ENCODE peak calls at places on chromosomes 1 and 21, in ten cellular contexts. A is H1; H is pancreas; N is CD8-positive, alpha-beta T cell; G is right atrium auricular region; V is GM23248; R is tibial nerve; D is OCI-LY7; Y is lower lobe of right lung; L is CD4-positive, alpha-beta T cell. U is an unnamed sample. For H3K9me3, the result is how much of the 10 kb centered on the place peaks cover.

GRCh38 chr1:218728994-218729393 is 383.9 kb downstream of the TGFB2 start:
- DNase-seq in A (no peak), H (no peak), N (no peak), G (no peak), V (no peak), R (no peak), D (no peak), Y (no peak), L (no peak), U (no peak)

GRCh38 chr1:168360151-168360550 is 79.5 kb downstream of the TBX19 start:
- DNase-seq in A (no peak), H (no peak), N (no peak), G (no peak), V (peak), R (no peak), D (no peak), Y (no peak), L (no peak), U (no peak)

GRCh38 chr1:40197656-40198055 is 36.5 kb downstream of the RLF start:
- DNase-seq in A (no peak), H (no peak), N (no peak), G (no peak), V (peak), R (no peak), D (peak), Y (no peak), L (no peak), U (no peak)

GRCh38 chr1:59272507-59272906 is 24.4 kb upstream of the FGGY start:
- DNase-seq in A (no peak), H (no peak), N (no peak), G (no peak), V (peak), R (no peak), D (no peak), Y (no peak), L (no peak), U (no peak)

GRCh38 chr21:46084709-46085108 is 13.2 kb upstream of the COL6A2 start:
- DNase-seq in A (no peak), H (no peak), N (peak), G (no peak), V (no peak), R (no peak), D (no peak), Y (no peak), L (no peak), U (no peak)

GRCh38 chr1:47709302-47710074 is 271.6 kb downstream of the FOXD2 start:
- DNase-seq in A (no peak), H (no peak), N (no peak), G (no peak), V (peak), R (no peak), D (no peak), Y (no peak), L (no peak), U (no peak)

GRCh38 chr1:214086945-214087344 is 99.2 kb downstream of the PROX1 start:
- DNase-seq in A (no peak), H (no peak), N (no peak), G (no peak), V (no peak), R (no peak), D (no peak), Y (no peak), L (no peak), U (no peak)

GRCh38 chr21:25506887-25507286 is 100.4 kb downstream of the MRPL39 start:
- DNase-seq in A (no peak), H (no peak), N (no peak), G (no peak), V (peak), R (no peak), D (no peak), Y (no peak), L (no peak), U (no peak)

GRCh38 chr1:86773331-86774288 is 69.2 kb downstream of the SH3GLB1 start:
- DNase-seq in A (no peak), H (no peak), N (no peak), G (no peak), V (peak), R (no peak), D (peak), Y (no peak), L (no peak), U (no peak)

DNA sequence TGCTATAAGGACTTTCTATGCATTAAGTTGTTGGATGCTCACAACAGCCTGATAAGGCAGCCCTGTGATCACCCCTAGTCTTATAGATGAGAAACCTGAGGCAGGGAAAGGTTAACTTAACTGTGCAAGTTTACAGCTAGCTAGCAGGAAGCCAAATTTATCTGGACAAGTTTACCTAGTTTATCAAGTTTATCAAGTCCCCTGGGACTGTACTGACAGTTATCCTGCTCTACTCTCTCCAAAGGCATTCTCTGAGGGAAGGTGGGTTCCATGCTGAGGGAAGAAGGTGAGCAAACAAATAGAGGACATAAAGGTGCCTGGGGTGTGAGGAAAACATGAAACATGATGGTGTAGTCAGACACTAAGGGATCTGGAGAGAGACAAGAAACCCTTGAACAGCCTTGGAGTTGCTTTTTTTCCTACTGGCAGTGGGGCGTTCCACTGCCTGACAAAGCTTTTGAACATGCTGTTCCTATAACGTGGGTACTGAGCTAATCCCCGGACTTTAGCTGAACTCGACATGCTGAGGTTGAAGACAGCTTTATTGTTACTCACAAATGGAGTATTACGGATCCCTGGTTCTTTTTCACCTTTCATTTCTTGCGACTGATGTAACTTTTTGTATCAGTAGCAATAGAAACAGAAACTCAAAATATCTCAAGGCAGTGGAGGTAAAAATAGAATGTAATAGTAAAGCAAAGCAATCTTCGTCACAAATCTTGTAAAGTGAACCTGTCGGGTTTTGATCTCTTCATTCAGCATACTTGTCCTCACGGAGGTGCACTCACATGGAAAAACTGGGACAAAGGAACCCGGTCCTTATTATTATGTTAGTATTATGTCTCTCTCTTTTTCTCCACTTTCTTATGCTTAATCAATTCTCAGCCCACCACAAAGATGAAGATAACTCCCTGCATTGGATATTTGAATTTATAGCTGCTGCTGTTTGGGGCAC is 42.4 kb upstream of the ESRRG start:
- DNase-seq in A (no peak), H (no peak), N (no peak), G (no peak), V (peak), R (no peak), D (no peak), Y (no peak), L (no peak), U (no peak)
- H3K27ac ChIP-seq in A (no peak), H (no peak), N (no peak), G (peak), V (no peak), R (no peak), D (no peak), Y (no peak), L (no peak), U (no peak)

DNA sequence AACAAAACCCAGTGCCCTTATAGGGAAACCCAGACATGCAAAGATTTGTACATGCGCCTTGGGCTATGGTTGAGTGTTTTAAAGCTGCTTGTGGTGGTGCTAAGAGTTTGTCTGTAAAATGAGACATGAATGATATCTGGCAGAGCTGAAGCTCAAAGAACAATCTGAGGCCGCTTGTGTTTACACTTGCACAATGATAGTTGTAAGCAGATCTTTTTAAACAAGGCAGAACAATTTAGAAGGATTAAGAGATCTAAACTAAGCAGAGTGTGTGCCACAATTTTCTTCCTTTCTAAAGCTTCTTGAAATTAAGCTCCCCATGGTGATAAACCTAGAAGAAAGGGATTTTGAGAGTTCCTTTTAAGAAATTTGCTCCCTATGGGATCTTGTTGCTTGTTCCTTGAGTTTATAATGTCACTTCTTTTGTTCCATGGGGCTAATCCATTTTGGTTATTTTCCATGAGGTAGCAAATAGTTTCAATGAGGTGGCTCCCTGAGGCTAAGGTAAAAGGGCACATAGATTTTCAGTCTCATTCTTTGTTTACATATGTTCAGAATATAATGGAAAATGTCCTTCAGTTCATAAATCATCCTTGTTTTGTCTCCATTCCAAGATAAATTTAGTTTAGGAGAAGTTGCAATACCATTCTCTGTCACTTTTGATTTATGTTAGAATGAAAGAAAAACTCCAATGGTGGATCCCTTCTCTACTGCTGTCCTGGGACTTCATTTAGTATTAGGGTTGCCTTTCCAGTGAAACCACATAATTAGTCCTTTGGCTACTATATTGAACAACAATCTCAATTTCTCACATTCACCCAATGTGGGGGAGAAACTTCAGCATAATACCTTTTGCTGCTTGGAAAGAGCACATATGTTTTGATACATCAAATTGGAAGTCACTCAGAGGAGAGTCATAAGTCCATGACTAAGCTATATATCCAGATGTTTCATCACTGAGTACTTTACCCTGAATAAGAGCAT is 80.7 kb upstream of the ADAMTS5 start:
- DNase-seq in A (no peak), H (no peak), N (no peak), G (no peak), V (peak), R (no peak), D (no peak), Y (no peak), L (no peak), U (no peak)
- H3K9me3 ChIP-seq in A (under half), H (under half), N (under half), G (under half), V (under half), R (under half), D (under half), Y (under half), L (under half), U (under half)

GRCh38 chr1:187648091-187648490 is 819.3 kb downstream of the PLA2G4A start:
- DNase-seq in A (no peak), H (no peak), N (no peak), G (no peak), V (no peak), R (no peak), D (no peak), Y (no peak), L (no peak), U (no peak)
- H3K27ac ChIP-seq in A (no peak), H (no peak), N (no peak), G (no peak), V (no peak), R (no peak), D (no peak), Y (no peak), L (no peak), U (no peak)

GRCh38 chr1:150066328-150066727 is 1.2 kb upstream of the VPS45 start:
- DNase-seq in A (no peak), H (no peak), N (no peak), G (no peak), V (no peak), R (no peak), D (no peak), Y (no peak), L (no peak), U (no peak)

GRCh38 chr1:150065184-150065871 is 2.2 kb upstream of the VPS45 start:
- DNase-seq in A (no peak), H (no peak), N (no peak), G (no peak), V (peak), R (no peak), D (no peak), Y (no peak), L (no peak), U (no peak)

GRCh38 chr1:150060260-150060659 is 7.3 kb upstream of the VPS45 start:
- DNase-seq in A (no peak), H (no peak), N (no peak), G (no peak), V (no peak), R (no peak), D (no peak), Y (no peak), L (no peak), U (no peak)

GRCh38 chr1:150061632-150062101 is 5.9 kb upstream of the VPS45 start:
- DNase-seq in A (no peak), H (no peak), N (no peak), G (no peak), V (peak), R (no peak), D (no peak), Y (no peak), L (no peak), U (no peak)

DNA sequence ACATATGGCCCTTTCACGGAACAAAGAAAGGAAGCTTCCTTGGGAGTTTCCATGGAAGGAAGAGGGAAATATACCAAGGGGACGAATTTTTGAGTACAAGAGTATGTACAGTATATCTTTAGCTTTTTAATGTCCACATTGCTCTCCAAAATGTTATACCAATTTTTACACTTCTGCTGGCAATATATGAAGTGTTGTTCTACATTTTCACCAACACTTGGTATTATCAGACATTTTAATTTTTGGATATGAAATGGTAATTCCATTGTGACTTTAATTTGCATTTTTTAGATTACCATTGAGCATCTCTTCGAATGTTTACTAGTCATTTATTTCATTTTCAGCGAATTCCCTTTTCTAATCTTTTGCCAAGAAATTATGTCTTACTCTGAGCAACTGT is 5.5 kb upstream of the VPS45 start:
- DNase-seq in A (no peak), H (no peak), N (no peak), G (no peak), V (no peak), R (no peak), D (no peak), Y (no peak), L (no peak), U (no peak)
- H3K9me3 ChIP-seq in A (under half), H (under half), N (under half), G (under half), V (under half), R (under half), D (under half), Y (under half), L (under half), U (under half)

GRCh38 chr1:206923961-206924548 is 2.3 kb upstream of the FCMR start:
- DNase-seq in A (no peak), H (no peak), N (no peak), G (no peak), V (no peak), R (no peak), D (no peak), Y (no peak), L (no peak), U (no peak)

GRCh38 chr1:206924549-206925115 is 2.9 kb upstream of the FCMR start:
- DNase-seq in A (no peak), H (no peak), N (no peak), G (no peak), V (no peak), R (no peak), D (peak), Y (no peak), L (no peak), U (no peak)

GRCh38 chr1:206921772-206922265 is at the start of gene FCMR:
- DNase-seq in A (no peak), H (no peak), N (peak), G (no peak), V (no peak), R (no peak), D (peak), Y (no peak), L (peak), U (no peak)

GRCh38 chr1:206922524-206922923 is 783 bp upstream of the FCMR start:
- DNase-seq in A (no peak), H (no peak), N (no peak), G (no peak), V (no peak), R (no peak), D (no peak), Y (no peak), L (no peak), U (no peak)

GRCh38 chr1:206923009-206923960 is 1.5 kb upstream of the FCMR start:
- DNase-seq in A (no peak), H (no peak), N (peak), G (no peak), V (no peak), R (no peak), D (peak), Y (peak), L (peak), U (peak)
- H3K27ac ChIP-seq in A (no peak), H (no peak), N (peak), G (no peak), V (no peak), R (peak), D (peak), Y (peak), L (peak), U (peak)

GRCh38 chr1:50955116-50955515 is 5.0 kb downstream of the FAF1 start:
- DNase-seq in A (no peak), H (no peak), N (no peak), G (no peak), V (no peak), R (no peak), D (no peak), Y (no peak), L (no peak), U (no peak)
- H3K9me3 ChIP-seq in A (under half), H (under half), N (under half), G (under half), V (under half), R (under half), D (under half), Y (under half), L (under half), U (under half)

GRCh38 chr1:77543822-77544448 is 138.5 kb downstream of the ZZZ3 start:
- DNase-seq in A (no peak), H (no peak), N (no peak), G (no peak), V (peak), R (no peak), D (no peak), Y (no peak), L (no peak), U (no peak)

GRCh38 chr1:77546890-77547289 is 135.6 kb downstream of the ZZZ3 start:
- DNase-seq in A (no peak), H (no peak), N (no peak), G (no peak), V (no peak), R (no peak), D (no peak), Y (no peak), L (no peak), U (no peak)

GRCh38 chr1:77542784-77543183 is 139.7 kb downstream of the ZZZ3 start:
- DNase-seq in A (no peak), H (no peak), N (no peak), G (no peak), V (peak), R (no peak), D (no peak), Y (no peak), L (no peak), U (no peak)

GRCh38 chr1:77545970-77546369 is 136.5 kb downstream of the ZZZ3 start:
- DNase-seq in A (no peak), H (no peak), N (no peak), G (no peak), V (peak), R (no peak), D (no peak), Y (no peak), L (no peak), U (no peak)

GRCh38 chr1:77544845-77545244 is 137.6 kb downstream of the ZZZ3 start:
- DNase-seq in A (no peak), H (no peak), N (no peak), G (no peak), V (no peak), R (no peak), D (no peak), Y (no peak), L (no peak), U (no peak)
- H3K27ac ChIP-seq in A (no peak), H (no peak), N (no peak), G (no peak), V (no peak), R (no peak), D (no peak), Y (no peak), L (no peak), U (no peak)

DNA sequence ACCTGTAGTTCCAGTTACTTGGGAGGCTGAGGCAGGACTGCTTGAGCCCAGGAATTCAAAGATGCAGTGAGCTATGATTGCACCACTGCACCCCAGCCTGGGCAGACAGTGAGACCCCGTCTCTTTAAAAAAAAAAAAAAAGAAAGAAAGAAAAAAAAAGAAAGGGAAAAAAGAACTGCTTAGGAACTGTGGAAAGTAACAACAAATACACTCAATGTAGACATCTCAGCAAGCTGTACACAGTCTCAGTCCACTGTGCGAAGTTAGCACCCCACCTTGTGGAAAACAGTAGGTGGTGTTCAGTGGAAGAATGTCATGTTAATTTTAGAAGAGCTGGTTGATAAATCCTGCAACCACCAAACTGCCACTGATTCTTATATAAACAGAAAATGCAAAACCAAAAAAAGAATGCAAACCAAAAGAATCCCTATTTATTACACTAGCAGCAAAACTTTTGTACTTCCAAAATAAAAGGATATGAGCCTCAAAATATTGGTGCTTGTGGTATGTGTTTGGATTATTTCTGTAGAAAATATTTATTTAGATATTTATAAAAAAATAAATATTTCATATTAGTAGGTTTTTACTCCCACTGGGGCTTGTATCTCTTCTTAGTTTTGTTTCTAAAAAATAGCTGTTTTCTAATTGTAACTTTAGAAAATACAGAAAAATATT is 31.1 kb downstream of the ALG14 start:
- DNase-seq in A (no peak), H (peak), N (no peak), G (peak), V (peak), R (no peak), D (peak), Y (no peak), L (no peak), U (no peak)
- H3K9me3 ChIP-seq in A (under half), H (under half), N (under half), G (under half), V (under half), R (under half), D (under half), Y (under half), L (under half), U (under half)

DNA sequence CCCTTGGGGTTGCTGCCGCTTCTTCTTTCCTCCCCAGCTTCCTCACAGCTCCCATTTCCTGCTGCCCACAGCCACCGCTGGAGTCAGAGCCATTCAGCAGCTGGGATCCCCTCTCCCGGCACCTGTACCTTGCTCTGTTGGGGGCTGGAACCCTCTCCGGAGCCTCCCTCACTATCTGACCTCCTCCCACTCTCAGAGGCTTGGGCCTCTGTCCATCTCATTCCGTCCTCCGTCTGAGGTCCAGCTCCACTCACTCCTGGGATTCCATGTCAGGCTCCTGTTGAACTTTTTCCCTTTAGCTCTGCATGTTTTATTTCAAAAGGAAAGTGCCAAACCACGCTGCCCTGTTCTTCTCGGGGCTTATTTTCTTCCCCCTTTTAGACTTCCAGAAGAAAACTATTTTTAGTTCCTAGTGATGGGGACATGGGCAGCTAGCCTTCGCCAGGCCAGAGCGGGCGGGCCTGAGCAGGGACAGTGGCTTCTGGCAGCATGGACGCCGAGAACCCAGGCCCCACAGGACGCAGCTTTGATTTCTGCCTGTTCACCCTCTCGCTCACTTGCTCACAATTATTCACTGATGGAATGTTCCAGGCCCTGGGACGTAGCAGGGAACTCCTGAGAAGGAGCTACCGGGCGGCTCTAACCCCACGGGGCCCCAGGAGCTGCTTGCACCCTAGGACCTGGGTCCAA is 79.2 kb downstream of the ARHGEF10L start:
- DNase-seq in A (no peak), H (no peak), N (no peak), G (no peak), V (no peak), R (no peak), D (no peak), Y (no peak), L (no peak), U (no peak)
- H3K27ac ChIP-seq in A (no peak), H (no peak), N (no peak), G (peak), V (no peak), R (peak), D (no peak), Y (peak), L (no peak), U (peak)

U was measured in Peyer's patch.